ENCODE peak calls at places on chromosomes 13 and 19, in seven cellular contexts. L is lung, X is left ventricle myocardium inferior, O is heart right ventricle, M is right lobe of liver, U is uterus, R is foreskin keratinocyte. T is an unnamed sample.

GRCh38 chr13:98386632-98387031 is 190.3 kb downstream of the STK24 start:
- DNase-seq in L (no peak), X (no peak), O (no peak), M (no peak), U (no peak), R (no peak), T (no peak)

GRCh38 chr19:58346961-58347929 is 6.0 kb downstream of the A1BG start:
- DNase-seq in L (peak), X (peak), O (peak), M (no peak), U (peak), R (no peak), T (peak)

GRCh38 chr13:102856603-102857002 is 10.8 kb downstream of the ERCC5 start:
- DNase-seq in L (no peak), X (peak), O (peak), M (peak), U (no peak), R (no peak), T (no peak)

GRCh38 chr13:35472308-35473008 is 4.0 kb downstream of the MAB21L1 start:
- DNase-seq in L (no peak), X (no peak), O (no peak), M (no peak), U (no peak), R (no peak), T (no peak)

GRCh38 chr13:110352735-110353134 is 45.7 kb downstream of the COL4A2 start:
- DNase-seq in L (no peak), X (no peak), O (no peak), M (no peak), U (no peak), R (no peak), T (no peak)

GRCh38 chr13:90868321-90868920 is 479.1 kb upstream of the MIR17HG start:
- DNase-seq in L (no peak), X (no peak), O (no peak), M (no peak), U (no peak), R (no peak), T (no peak)

GRCh38 chr13:43061496-43062280 is 38.3 kb downstream of the DNAJC15 start:
- DNase-seq in L (no peak), X (no peak), O (no peak), M (no peak), U (no peak), R (no peak), T (no peak)

GRCh38 chr13:110397445-110397844 is 90.4 kb downstream of the COL4A2 start:
- DNase-seq in L (no peak), X (no peak), O (no peak), M (no peak), U (no peak), R (no peak), T (no peak)

GRCh38 chr19:18205180-18205915 is 1.5 kb upstream of the RAB3A start:
- DNase-seq in L (peak), X (peak), O (peak), M (peak), U (peak), R (no peak), T (peak)

GRCh38 chr19:3323704-3324103 is 42.7 kb upstream of the NFIC start:
- DNase-seq in L (no peak), X (no peak), O (no peak), M (no peak), U (no peak), R (no peak), T (no peak)

GRCh38 chr19:52786078-52786463 is 520 bp downstream of the ZNF600 start:
- DNase-seq in L (no peak), X (no peak), O (peak), M (peak), U (peak), R (no peak), T (peak)

GRCh38 chr13:21752501-21752900 is 81.6 kb downstream of the FGF9 start:
- DNase-seq in L (no peak), X (no peak), O (no peak), M (no peak), U (no peak), R (no peak), T (no peak)

GRCh38 chr19:46896076-46896794 is 35.4 kb downstream of the ARHGAP35 start:
- DNase-seq in L (peak), X (no peak), O (no peak), M (peak), U (no peak), R (no peak), T (no peak)
- H3K27ac ChIP-seq in L (no peak), X (no peak), O (no peak), M (peak), U (no peak), R (no peak), T (no peak)

GRCh38 chr19:45972081-45972943 is 1.4 kb downstream of the NOVA2 start:
- DNase-seq in L (no peak), X (peak), O (no peak), M (no peak), U (no peak), R (no peak), T (no peak)
- H3K27ac ChIP-seq in L (no peak), X (peak), O (peak), M (no peak), U (peak), R (no peak), T (peak)

DNA sequence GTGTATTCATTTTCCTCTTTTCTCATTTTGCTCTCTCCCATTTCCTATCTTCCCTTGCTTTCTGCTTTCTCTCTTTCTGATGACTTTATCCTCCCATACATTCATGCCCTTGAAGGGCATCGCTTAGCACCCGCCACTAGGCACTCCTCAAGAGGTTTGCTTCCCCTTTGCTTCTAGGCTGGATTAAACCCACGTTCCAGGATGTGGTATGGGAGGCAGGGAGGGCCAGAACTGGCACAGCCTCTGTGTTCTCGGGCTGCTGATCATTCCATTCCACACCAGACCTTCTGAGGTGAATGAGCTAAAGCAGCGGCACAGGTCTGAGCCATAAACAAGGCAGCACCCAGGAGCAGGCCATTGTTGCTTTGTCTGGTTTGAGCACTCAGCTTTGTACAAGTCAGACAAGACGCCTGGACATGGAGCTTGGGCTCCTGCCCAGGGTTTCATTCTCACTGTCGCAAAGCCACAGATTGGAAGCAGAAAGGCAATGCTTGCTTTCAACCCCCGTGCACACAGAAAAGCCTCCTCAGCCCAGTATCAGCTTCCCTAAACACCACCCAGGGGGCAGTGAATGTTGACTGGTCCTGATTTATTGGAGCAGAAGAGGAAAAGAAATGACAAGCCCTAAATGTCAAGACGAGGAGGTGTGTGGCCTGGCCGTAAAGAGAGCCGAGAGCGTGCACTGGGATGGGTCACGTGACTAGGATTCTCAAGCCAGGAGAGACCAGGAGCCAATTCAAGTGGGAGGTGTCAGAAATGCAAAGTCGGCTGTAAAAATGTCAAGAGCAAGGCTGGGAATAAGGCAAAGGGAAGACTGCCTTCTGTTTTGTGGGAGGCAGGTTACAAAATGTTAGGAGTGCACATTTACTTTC is 218.0 kb upstream of the SERP2 start:
- DNase-seq in L (peak), X (peak), O (peak), M (no peak), U (peak), R (no peak), T (no peak)
- H3K27ac ChIP-seq in L (peak), X (peak), O (peak), M (no peak), U (peak), R (no peak), T (no peak)

GRCh38 chr13:44129418-44129817 is 244.2 kb upstream of the SERP2 start:
- DNase-seq in L (no peak), X (no peak), O (no peak), M (no peak), U (no peak), R (no peak), T (no peak)
- H3K27ac ChIP-seq in L (peak), X (peak), O (peak), M (no peak), U (no peak), R (no peak), T (no peak)

DNA sequence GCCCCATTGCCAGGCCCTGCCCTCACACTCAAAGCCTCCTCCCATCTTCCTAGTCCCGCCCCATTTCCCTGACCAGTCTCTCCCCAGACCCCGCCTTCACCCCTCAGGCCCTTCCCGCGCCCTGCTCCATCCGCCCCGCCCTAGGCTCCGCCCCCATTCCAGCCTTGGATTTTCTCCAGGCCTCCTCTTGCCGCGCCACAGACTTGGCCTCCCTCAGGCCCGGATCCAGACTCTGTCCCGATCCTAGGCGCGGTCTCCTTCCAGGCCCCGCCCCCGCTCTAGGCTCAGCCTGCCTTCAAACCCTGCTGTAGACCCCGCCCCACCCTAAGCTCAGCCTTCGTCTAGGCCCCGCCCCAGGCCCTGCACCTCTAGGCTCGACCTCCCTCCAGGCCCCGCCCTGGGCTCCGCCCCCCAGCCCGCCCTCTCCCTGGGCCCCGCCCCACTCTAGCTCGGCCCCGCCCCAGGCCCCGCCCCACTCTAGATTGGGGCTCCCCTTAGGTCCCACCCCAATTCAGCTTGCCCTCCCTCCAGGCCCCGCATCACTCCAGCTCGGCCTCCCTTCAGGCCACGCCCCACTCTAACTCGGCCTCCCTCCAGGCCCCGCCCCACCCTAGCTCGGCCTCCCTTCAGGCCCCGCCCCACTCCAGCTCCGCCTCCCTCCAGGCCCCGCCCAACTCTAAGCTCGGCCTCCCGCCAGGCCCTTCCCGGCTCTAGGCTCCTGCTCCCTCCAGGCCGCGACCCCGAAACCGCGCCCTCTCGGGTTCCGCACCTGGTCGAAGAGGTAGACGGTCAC is 18.5 kb downstream of the LMTK3 start:
- DNase-seq in L (peak), X (peak), O (peak), M (peak), U (peak), R (peak), T (peak)
- H3K27ac ChIP-seq in L (peak), X (peak), O (peak), M (peak), U (peak), R (peak), T (peak)

GRCh38 chr13:27039171-27039701 is 132.4 kb downstream of the USP12 start:
- DNase-seq in L (no peak), X (no peak), O (no peak), M (no peak), U (no peak), R (no peak), T (no peak)
- H3K27ac ChIP-seq in L (no peak), X (no peak), O (no peak), M (no peak), U (no peak), R (no peak), T (no peak)

GRCh38 chr19:47649588-47649987 is 40.7 kb downstream of the BICRA start:
- DNase-seq in L (no peak), X (no peak), O (no peak), M (no peak), U (no peak), R (no peak), T (no peak)
- H3K27ac ChIP-seq in L (no peak), X (no peak), O (no peak), M (peak), U (no peak), R (no peak), T (no peak)